ENCODE peak calls at places on chromosomes 5 and 9, in seven cellular contexts. X is K562, T is HCT116, P is H1, V is GM12878, H is SK-N-SH, Q is HepG2. N is an unnamed sample.

GRCh38 chr5:187617-188451 is 3.5 kb upstream of the LRRC14B start:
- DNase-seq in X (no peak), T (no peak), P (no peak), V (no peak), H (no peak), Q (no peak), N (peak)

GRCh38 chr5:5490774-5491347 is 68.4 kb downstream of the ICE1 start:
- DNase-seq in X (no peak), T (no peak), P (no peak), V (no peak), H (no peak), Q (no peak), N (no peak)

GRCh38 chr5:91188755-91189154 is 194.4 kb downstream of the ARRDC3 start:
- DNase-seq in X (no peak), T (no peak), P (no peak), V (no peak), H (no peak), Q (peak), N (no peak)

GRCh38 chr9:88220652-88221051 is 82.4 kb upstream of the SPATA31C2 start:
- DNase-seq in X (no peak), T (no peak), P (no peak), V (no peak), H (no peak), Q (no peak), N (no peak)

GRCh38 chr5:107830750-107831149 is 160.0 kb upstream of the EFNA5 start:
- DNase-seq in X (no peak), T (no peak), P (no peak), V (no peak), H (no peak), Q (no peak), N (no peak)

GRCh38 chr9:89755835-89756234 is 151.0 kb downstream of the GADD45G start:
- DNase-seq in X (no peak), T (no peak), P (no peak), V (no peak), H (no peak), Q (no peak), N (peak)

GRCh38 chr5:127080001-127080478 is 6.7 kb upstream of the C5orf63 start:
- DNase-seq in X (no peak), T (no peak), P (no peak), V (no peak), H (no peak), Q (no peak), N (no peak)

GRCh38 chr9:130368631-130369103 is 76.1 kb upstream of the ASS1 start:
- DNase-seq in X (peak), T (no peak), P (no peak), V (no peak), H (no peak), Q (no peak), N (no peak)

GRCh38 chr9:123278361-123278760 is 10.0 kb upstream of the STRBP start:
- DNase-seq in X (no peak), T (no peak), P (no peak), V (no peak), H (no peak), Q (no peak), N (no peak)

GRCh38 chr5:92283521-92283920 is 900.4 kb upstream of the ARRDC3 start:
- DNase-seq in X (no peak), T (no peak), P (no peak), V (no peak), H (no peak), Q (no peak), N (no peak)

GRCh38 chr9:14563902-14564578 is 129.2 kb downstream of the ZDHHC21 start:
- DNase-seq in X (no peak), T (no peak), P (no peak), V (no peak), H (no peak), Q (peak), N (no peak)

DNA sequence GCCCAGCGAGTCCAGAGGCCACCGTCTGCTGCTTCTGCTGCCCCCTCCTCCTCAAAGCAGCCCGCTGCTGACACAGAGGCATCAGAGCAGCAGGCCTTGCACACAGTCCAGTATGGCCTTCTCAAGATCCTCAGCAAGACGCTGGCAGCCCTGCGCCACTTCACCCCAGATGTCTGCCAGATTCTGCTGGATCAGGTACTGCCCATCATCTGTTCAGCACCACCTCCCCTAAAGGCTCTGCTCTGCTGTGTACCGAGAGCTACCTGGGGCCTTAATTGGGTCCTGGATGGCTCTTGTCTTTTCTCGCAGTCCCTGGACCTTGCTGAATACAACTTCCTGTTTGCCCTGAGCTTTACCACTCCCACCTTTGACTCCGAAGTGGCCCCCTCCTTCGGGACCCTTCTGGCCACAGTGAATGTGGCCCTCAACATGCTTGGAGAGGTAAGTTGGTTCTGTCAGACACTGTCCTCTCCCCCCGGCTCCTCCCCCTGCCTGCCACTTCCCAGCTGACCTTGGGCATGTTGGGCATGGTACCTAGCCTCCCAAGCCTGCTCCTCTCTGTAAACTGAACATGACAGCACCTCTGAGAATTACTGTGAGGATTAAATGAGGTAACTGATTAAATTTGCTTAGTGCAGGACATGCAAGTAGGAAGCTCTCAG is 22.7 kb downstream of the SH3GLB2 start:
- DNase-seq in X (no peak), T (no peak), P (no peak), V (no peak), H (no peak), Q (no peak), N (no peak)
- TF ChIP-seq JUND in X (no peak), T (no peak), P (no peak), V (no peak), H (no peak), Q (no peak), N (no peak)

GRCh38 chr5:142501890-142502289 is 177.1 kb upstream of the SPRY4 start:
- DNase-seq in X (no peak), T (no peak), P (no peak), V (no peak), H (no peak), Q (no peak), N (no peak)
- TF ChIP-seq JUND in X (no peak), T (no peak), P (no peak), V (no peak), H (no peak), Q (no peak), N (no peak)

GRCh38 chr9:129102095-129102525 is 8.5 kb downstream of the CRAT start:
- DNase-seq in X (peak), T (no peak), P (no peak), V (no peak), H (no peak), Q (no peak), N (no peak)

GRCh38 chr9:129103595-129103965 is 7.0 kb downstream of the CRAT start:
- DNase-seq in X (no peak), T (no peak), P (no peak), V (no peak), H (no peak), Q (no peak), N (no peak)

GRCh38 chr9:129102791-129103594 is 7.6 kb downstream of the CRAT start:
- DNase-seq in X (peak), T (peak), P (no peak), V (no peak), H (peak), Q (peak), N (peak)

GRCh38 chr9:129105857-129106694 is 4.5 kb downstream of the CRAT start:
- DNase-seq in X (no peak), T (no peak), P (no peak), V (no peak), H (no peak), Q (no peak), N (no peak)

GRCh38 chr9:129104051-129104450 is 6.5 kb downstream of the CRAT start:
- DNase-seq in X (no peak), T (no peak), P (no peak), V (no peak), H (no peak), Q (no peak), N (no peak)
- TF ChIP-seq JUND in X (no peak), T (no peak), P (no peak), V (no peak), H (no peak), Q (no peak), N (no peak)

GRCh38 chr9:135010921-135011320 is 76.5 kb upstream of the OLFM1 start:
- DNase-seq in X (no peak), T (no peak), P (no peak), V (no peak), H (no peak), Q (no peak), N (no peak)

GRCh38 chr9:135008416-135008815 is 79.1 kb upstream of the OLFM1 start:
- DNase-seq in X (no peak), T (no peak), P (no peak), V (no peak), H (no peak), Q (no peak), N (no peak)

GRCh38 chr9:135010363-135010860 is 77.1 kb upstream of the OLFM1 start:
- DNase-seq in X (no peak), T (no peak), P (no peak), V (no peak), H (no peak), Q (no peak), N (no peak)

GRCh38 chr9:135009051-135009560 is 78.4 kb upstream of the OLFM1 start:
- DNase-seq in X (no peak), T (no peak), P (no peak), V (no peak), H (no peak), Q (no peak), N (no peak)

DNA sequence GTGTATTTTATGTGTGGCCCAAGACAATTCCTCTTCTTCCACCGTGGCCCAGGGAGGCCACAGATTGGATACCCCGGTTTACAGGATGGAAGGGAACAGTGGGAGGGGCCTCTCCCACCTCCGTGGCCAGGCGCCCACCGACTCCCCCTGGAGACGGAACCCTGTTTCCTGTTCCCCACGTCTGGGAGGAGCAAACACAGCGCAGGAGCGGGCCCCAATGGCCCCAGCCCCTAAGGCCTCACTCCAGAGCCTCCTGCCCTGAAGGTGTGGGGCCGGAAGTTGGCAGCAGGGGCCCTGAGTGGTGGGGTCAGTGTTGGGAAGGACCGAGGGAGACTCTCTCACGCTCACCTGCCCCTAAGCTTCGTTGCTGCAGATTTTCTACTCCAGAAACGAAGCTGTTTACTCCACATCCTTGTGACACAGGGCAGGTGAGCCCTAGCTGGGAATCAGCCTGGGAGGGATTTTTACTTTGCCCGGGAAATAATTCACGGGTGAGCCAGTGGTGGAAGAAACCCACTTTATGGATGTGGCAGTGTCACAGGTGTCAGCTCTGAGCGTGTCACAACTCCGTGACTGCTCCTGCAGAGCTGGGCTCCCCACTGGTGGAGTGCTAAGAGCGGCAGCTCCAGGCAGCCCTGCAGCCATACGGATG is 77.6 kb upstream of the OLFM1 start:
- DNase-seq in X (peak), T (peak), P (no peak), V (no peak), H (no peak), Q (no peak), N (no peak)
- TF ChIP-seq JUND in X (no peak), T (no peak), P (no peak), V (no peak), H (no peak), Q (no peak), N (no peak)

N was measured in T47D.